ENCODE peak calls at places on chromosome 17, in four cellular contexts. Y is stimulated activated naive CD8-positive, alpha-beta T cell treated with anti-CD3 and anti-CD28 coated beads, Interleukin-15, Interleukin-2, amounts not matched to agents 100 U/mL and 50 U/mL, for 24 hours; W is activated CD4-positive, alpha-beta T cell treated with anti-CD3 and anti-CD28 coated beads, Interleukin-2, amount 50 U/mL, for 1 hour; T is activated T-cell treated with anti-CD3 and anti-CD28 coated beads, Interleukin-2, amount 50 U/mL, for 72 hours. Q is an unnamed sample.

GRCh38 chr17:7431231-7431630 is 2.6 kb downstream of the SPEM3 start:
- DNase-seq in Y (no peak), T (no peak), W (no peak), Q (no peak)

GRCh38 chr17:81794509-81794908 is 9.4 kb upstream of the GCGR start:
- DNase-seq in W (no peak), T (no peak), Y (no peak), Q (peak; percentile 29)

GRCh38 chr17:44203731-44204452 is 4.2 kb upstream of the ATXN7L3 start:
- DNase-seq in Y (peak; percentile 74), T (peak; percentile 66), W (peak; percentile 39), Q (peak; percentile 67)

GRCh38 chr17:49290690-49291326 is 60.2 kb upstream of the PHOSPHO1 start:
- DNase-seq in W (no peak), Y (peak; percentile 26), T (no peak), Q (peak; percentile 57)

GRCh38 chr17:81276781-81277180 is 18.3 kb downstream of the SLC38A10 start:
- DNase-seq in W (no peak), T (no peak), Y (no peak), Q (no peak)

GRCh38 chr17:40341808-40342574 is 22.5 kb downstream of the GJD3 start:
- DNase-seq in T (no peak), Y (peak; percentile 51), W (peak; percentile 46), Q (peak; percentile 74)

GRCh38 chr17:13385481-13385907 is 216.2 kb downstream of the HS3ST3A1 start:
- DNase-seq in T (no peak), W (no peak), Y (no peak), Q (no peak)

GRCh38 chr17:41666336-41666680 is 22.4 kb upstream of the EIF1 start:
- DNase-seq in W (peak; percentile 51), T (peak; percentile 54), Y (peak; percentile 82), Q (no peak)

GRCh38 chr17:79931517-79932309 is 92.5 kb upstream of the CBX4 start:
- DNase-seq in T (peak; percentile 24), Y (peak; percentile 39), W (no peak), Q (no peak)

GRCh38 chr17:50506298-50506697 is 1.9 kb upstream of the MYCBPAP start:
- DNase-seq in T (no peak), W (no peak), Y (no peak), Q (no peak)

GRCh38 chr17:36088559-36089376 is 1.2 kb downstream of the CCL3 start:
- DNase-seq in W (no peak), Y (no peak), T (no peak), Q (no peak)

GRCh38 chr17:55348749-55349354 is 72.8 kb downstream of the MMD start:
- DNase-seq in T (peak; percentile 45), W (peak; percentile 21), Y (peak; percentile 37), Q (peak; percentile 43)

GRCh38 chr17:78117027-78117981 is 11.3 kb downstream of the TMC6 start:
- DNase-seq in Y (no peak), W (no peak), T (no peak), Q (no peak)

GRCh38 chr17:78364436-78365281 is 4.8 kb upstream of the SOCS3 start:
- DNase-seq in Y (peak; percentile 68), W (no peak), T (peak; percentile 60), Q (peak; percentile 41)

GRCh38 chr17:68972119-68972704 is 17.0 kb upstream of the ABCA8 start:
- DNase-seq in W (no peak), T (no peak), Y (no peak), Q (peak; percentile 48)

GRCh38 chr17:32672701-32673100 is 185.9 kb downstream of the CDK5R1 start:
- DNase-seq in T (no peak), Y (no peak), W (no peak), Q (no peak)

GRCh38 chr17:3754458-3755334 is 31.0 kb downstream of the HASPIN start:
- DNase-seq in W (peak; percentile 85), Y (peak; percentile 74), T (peak; percentile 70), Q (peak; percentile 82)

GRCh38 chr17:36514856-36515255 is 19.8 kb downstream of the MYO19 start:
- DNase-seq in Y (no peak), W (no peak), T (no peak), Q (no peak)

GRCh38 chr17:5817475-5818395 is 233.4 kb upstream of the NLRP1 start:
- DNase-seq in Y (no peak), T (no peak), W (no peak), Q (no peak)

GRCh38 chr17:51481370-51481769 is 221.0 kb downstream of the UTP18 start:
- DNase-seq in T (no peak), W (no peak), Y (no peak), Q (no peak)

GRCh38 chr17:17516941-17517720 is 20.9 kb upstream of the RASD1 start:
- DNase-seq in T (no peak), W (no peak), Y (no peak), Q (no peak)

GRCh38 chr17:31266042-31266441 is 31.0 kb downstream of the OMG start:
- DNase-seq in W (no peak), Y (no peak), T (no peak), Q (no peak)

GRCh38 chr17:48719642-48720262 is 2.6 kb downstream of the PRAC1 start:
- DNase-seq in Y (no peak), T (no peak), W (no peak), Q (no peak)

Q was measured in K562.